ENCODE peak calls at places on chromosomes 2 and 18, in six cellular contexts. G is H1, Z is endothelial cell of umbilical vein, R is upper lobe of left lung, A is stomach, N is prostate gland. K is an unnamed sample.

GRCh38 chr2:1544478-1545069 is 131.3 kb downstream of the TPO start:
- DNase-seq in Z (no peak), G (no peak), R (no peak), N (no peak), A (no peak), K (no peak)

GRCh38 chr2:12501469-12502147 is 215.1 kb upstream of the TRIB2 start:
- DNase-seq in G (no peak), N (no peak), R (no peak), A (no peak), Z (peak), K (peak)

GRCh38 chr2:101038455-101039255 is 36.6 kb downstream of the RPL31 start:
- DNase-seq in G (no peak), A (no peak), Z (peak), R (no peak), N (no peak), K (no peak)

GRCh38 chr18:76443519-76444435 is 51.3 kb downstream of the ZNF516 start:
- DNase-seq in G (no peak), Z (no peak), N (no peak), R (no peak), A (no peak), K (no peak)

GRCh38 chr2:185473838-185474237 is 264.8 kb upstream of the FSIP2 start:
- DNase-seq in Z (no peak), G (no peak), A (no peak), R (peak), N (no peak), K (no peak)

GRCh38 chr2:105361132-105361889 is 24.0 kb downstream of the C2orf49 start:
- DNase-seq in N (no peak), Z (no peak), G (no peak), R (no peak), A (no peak), K (no peak)

GRCh38 chr18:51867767-51868166 is 472.2 kb upstream of the DCC start:
- DNase-seq in R (no peak), G (no peak), A (no peak), Z (peak), N (no peak), K (no peak)

GRCh38 chr2:185337033-185337432 is 401.6 kb upstream of the FSIP2 start:
- DNase-seq in G (no peak), R (no peak), Z (no peak), A (no peak), N (no peak), K (no peak)

GRCh38 chr2:35530615-35531135 is 824.9 kb upstream of the CRIM1 start:
- DNase-seq in Z (no peak), A (no peak), N (no peak), R (no peak), G (no peak), K (no peak)

GRCh38 chr2:215755651-215756350 is 257.6 kb downstream of the MREG start:
- DNase-seq in Z (no peak), A (no peak), R (no peak), N (no peak), G (no peak), K (no peak)

GRCh38 chr2:11493282-11493681 is 27.3 kb upstream of the E2F6 start:
- DNase-seq in A (no peak), N (no peak), Z (no peak), G (no peak), R (no peak), K (no peak)

GRCh38 chr2:10285578-10286198 is 17.0 kb upstream of the HPCAL1 start:
- DNase-seq in A (peak), N (peak), R (peak), G (no peak), Z (peak), K (no peak)

GRCh38 chr2:171794918-171795317 is 99.1 kb downstream of the SLC25A12 start:
- DNase-seq in N (no peak), G (no peak), R (no peak), A (no peak), Z (no peak), K (no peak)

GRCh38 chr18:79951545-79952456 is at the start of gene SLC66A2:
- DNase-seq in R (peak), N (peak), Z (peak), G (no peak), A (peak), K (peak)

GRCh38 chr2:239903210-239903609 is 121.9 kb downstream of the NDUFA10 start:
- DNase-seq in A (no peak), Z (no peak), R (no peak), N (no peak), G (no peak), K (no peak)

GRCh38 chr2:206211657-206212255 is 52.1 kb downstream of the EEF1B2 start:
- DNase-seq in G (no peak), R (no peak), A (no peak), Z (no peak), N (no peak), K (no peak)

GRCh38 chr2:192298664-192299063 is 103.9 kb upstream of the TMEFF2 start:
- DNase-seq in G (peak), N (no peak), A (no peak), R (no peak), Z (no peak), K (no peak)

GRCh38 chr2:98479959-98480524 is 35.4 kb downstream of the INPP4A start:
- DNase-seq in A (peak), R (no peak), G (no peak), Z (peak), N (peak), K (no peak)

GRCh38 chr18:36312806-36313395 is 15.4 kb downstream of the FHOD3 start:
- DNase-seq in A (no peak), N (no peak), Z (no peak), G (no peak), R (no peak), K (no peak)

GRCh38 chr18:48402953-48403352 is 6.2 kb downstream of the ZBTB7C start:
- DNase-seq in Z (no peak), N (no peak), R (no peak), G (no peak), A (no peak), K (no peak)

GRCh38 chr2:68231061-68231372 is 21.3 kb downstream of the PPP3R1 start:
- DNase-seq in R (no peak), Z (no peak), A (no peak), G (no peak), N (no peak), K (no peak)

GRCh38 chr2:112465373-112465772 is 16.6 kb upstream of the TTL start:
- DNase-seq in A (no peak), G (no peak), Z (peak), N (no peak), R (no peak), K (no peak)

GRCh38 chr18:53380063-53380639 is 844.3 kb downstream of the MBD2 start:
- DNase-seq in G (no peak), N (no peak), A (no peak), Z (peak), R (no peak), K (no peak)

GRCh38 chr2:68675470-68675869 is 32.1 kb downstream of the PROKR1 start:
- DNase-seq in N (no peak), G (no peak), A (no peak), Z (no peak), R (no peak), K (no peak)

GRCh38 chr2:156511112-156511511 is 74.9 kb downstream of the GPD2 start:
- DNase-seq in A (no peak), Z (no peak), N (no peak), R (no peak), G (no peak), K (no peak)

GRCh38 chr2:236291476-236291875 is 27.3 kb upstream of the ASB18 start:
- DNase-seq in R (no peak), G (no peak), A (no peak), Z (no peak), N (no peak), K (no peak)

GRCh38 chr18:26940744-26941398 is 75.4 kb upstream of the AQP4 start:
- DNase-seq in R (no peak), A (no peak), Z (no peak), G (no peak), N (no peak), K (no peak)

GRCh38 chr2:212109217-212109616 is 429.4 kb downstream of the ERBB4 start:
- DNase-seq in Z (no peak), N (no peak), R (no peak), G (no peak), A (no peak), K (no peak)

GRCh38 chr2:20633794-20634259 is 17.1 kb downstream of the HS1BP3 start:
- DNase-seq in R (peak), Z (peak), N (peak), A (peak), G (no peak), K (peak)

GRCh38 chr18:76968073-76968472 is 145.7 kb downstream of the ZNF236 start:
- DNase-seq in A (no peak), Z (no peak), G (peak), R (peak), N (no peak), K (no peak)

GRCh38 chr2:121387591-121388325 is 102.8 kb upstream of the TFCP2L1 start:
- DNase-seq in Z (no peak), R (no peak), N (no peak), G (no peak), A (no peak), K (no peak)

GRCh38 chr2:191635333-191636234 is 42.4 kb upstream of the NABP1 start:
- DNase-seq in N (no peak), R (no peak), G (no peak), Z (no peak), A (no peak), K (no peak)

GRCh38 chr2:98691307-98691706 is 39.6 kb downstream of the MGAT4A start:
- DNase-seq in G (no peak), A (no peak), R (no peak), N (no peak), Z (peak), K (no peak)

GRCh38 chr2:28356095-28356911 is 36.4 kb upstream of the FOSL2 start:
- DNase-seq in G (no peak), Z (peak), N (peak), A (peak), R (peak), K (no peak)

GRCh38 chr2:71299507-71299906 is 32.1 kb upstream of the ZNF638 start:
- DNase-seq in G (no peak), N (no peak), A (no peak), R (no peak), Z (peak), K (no peak)

GRCh38 chr2:55718165-55719008 is 24.7 kb upstream of the PNPT1 start:
- DNase-seq in G (peak), R (no peak), N (peak), Z (peak), A (peak), K (no peak)

GRCh38 chr2:10530607-10531239 is 82.6 kb upstream of the ODC1 start:
- DNase-seq in A (peak), N (no peak), G (no peak), Z (no peak), R (no peak), K (no peak)

GRCh38 chr2:201643216-201643651 is at the start of gene TMEM237:
- DNase-seq in G (no peak), A (peak), R (peak), Z (peak), N (peak), K (peak)

GRCh38 chr2:171529914-171530313 is 7.6 kb downstream of the CYBRD1 start:
- DNase-seq in A (no peak), G (no peak), Z (no peak), N (no peak), R (no peak), K (no peak)

GRCh38 chr2:95052804-95053535 is 27.5 kb downstream of the MAL start:
- DNase-seq in G (no peak), A (no peak), N (no peak), Z (no peak), R (no peak), K (no peak)

DNA sequence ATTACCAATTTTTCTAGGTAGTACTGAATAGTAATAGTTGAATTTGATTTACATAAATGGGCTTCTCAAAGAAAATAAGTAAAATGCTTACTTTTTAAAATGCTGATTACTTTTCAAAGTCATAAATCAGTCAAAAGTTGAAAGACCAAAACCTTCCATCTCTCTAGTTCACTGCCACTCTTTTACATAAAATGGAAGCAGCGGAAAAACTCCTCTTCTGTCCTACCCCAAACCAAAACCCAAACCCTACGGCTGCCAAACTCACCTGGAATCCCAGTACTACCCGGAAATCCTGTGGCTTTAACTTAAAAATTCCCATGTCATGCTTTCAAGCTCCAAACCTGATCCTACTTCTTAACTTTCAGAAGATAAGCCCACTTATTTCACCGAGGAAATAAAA is 81.2 kb upstream of the MAPRE2 start:
- DNase-seq in A (no peak), R (no peak), Z (no peak), G (no peak), N (no peak), K (no peak)
- TF ChIP-seq POLR2AphosphoS5 in A (no peak), R (no peak), Z (no peak), G (no peak), N (no peak), K (no peak)

GRCh38 chr2:41884718-41885117 is 163.1 kb upstream of the PKDCC start:
- DNase-seq in R (no peak), N (no peak), Z (no peak), A (no peak), G (no peak), K (no peak)

GRCh38 chr2:41886757-41887156 is 161.1 kb upstream of the PKDCC start:
- DNase-seq in A (no peak), N (no peak), G (no peak), R (no peak), Z (peak), K (no peak)

GRCh38 chr2:41880561-41881243 is 167.1 kb upstream of the PKDCC start:
- DNase-seq in G (no peak), R (no peak), Z (no peak), A (no peak), N (no peak), K (no peak)

GRCh38 chr2:41881249-41881648 is 166.6 kb upstream of the PKDCC start:
- DNase-seq in A (no peak), G (no peak), Z (no peak), R (no peak), N (no peak), K (no peak)

GRCh38 chr2:41886145-41886664 is 161.6 kb upstream of the PKDCC start:
- DNase-seq in N (no peak), Z (no peak), A (no peak), R (no peak), G (no peak), K (no peak)
- TF ChIP-seq POLR2AphosphoS5 in N (no peak), Z (no peak), A (no peak), R (no peak), G (no peak), K (no peak)

DNA sequence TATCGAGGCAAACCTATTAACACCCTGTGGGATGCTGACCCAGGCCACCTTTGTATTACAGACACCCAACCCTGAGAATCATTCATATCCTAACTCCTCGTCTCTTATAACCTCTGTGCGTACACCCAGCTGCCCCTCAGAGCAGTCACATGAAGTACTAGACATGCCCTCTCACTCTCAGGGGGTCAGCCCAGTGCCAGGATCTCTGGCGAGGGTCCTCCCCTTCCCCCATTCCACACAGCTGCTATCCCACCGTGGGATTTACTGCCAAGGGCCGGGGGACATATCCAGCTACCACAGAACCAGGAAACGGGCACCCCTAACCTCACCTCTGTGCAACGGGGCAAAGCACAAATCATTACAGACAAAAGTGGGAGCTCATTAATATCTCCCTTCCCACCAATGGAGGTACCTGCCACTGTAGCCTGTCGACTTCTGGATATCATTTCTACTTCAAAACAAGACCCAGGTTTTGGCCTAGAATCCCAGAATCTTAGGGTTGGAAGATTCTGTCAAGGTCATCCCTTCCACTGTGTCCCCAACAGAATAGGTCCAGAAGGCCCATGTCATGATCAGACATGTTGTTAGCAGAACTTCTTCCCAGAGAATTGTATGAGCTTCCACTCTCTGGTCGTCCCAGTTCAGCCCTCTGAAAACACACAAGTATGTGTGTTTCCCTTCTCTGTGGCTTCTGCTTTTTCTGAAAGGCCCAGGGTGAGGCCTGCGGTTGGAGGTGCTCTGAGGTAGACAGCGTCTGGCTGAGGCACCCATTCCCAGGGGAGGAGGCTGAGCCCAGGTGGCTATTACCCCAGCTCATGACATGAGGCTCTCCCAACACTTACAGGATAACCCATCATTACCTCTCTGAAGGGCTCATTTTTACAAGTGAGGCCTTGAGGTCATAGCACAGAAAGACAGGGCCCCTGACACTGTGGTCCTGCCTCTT is 1.7 kb downstream of the TMBIM1 start:
- DNase-seq in N (no peak), R (no peak), Z (no peak), G (no peak), A (no peak), K (peak)
- TF ChIP-seq POLR2AphosphoS5 in N (no peak), R (no peak), Z (no peak), G (no peak), A (peak), K (no peak)

GRCh38 chr2:226837787-226838603 is 2.1 kb downstream of the RHBDD1 start:
- DNase-seq in R (no peak), N (no peak), G (no peak), A (no peak), Z (no peak), K (no peak)
- TF ChIP-seq POLR2AphosphoS5 in R (no peak), N (no peak), G (no peak), A (no peak), Z (no peak), K (no peak)

DNA sequence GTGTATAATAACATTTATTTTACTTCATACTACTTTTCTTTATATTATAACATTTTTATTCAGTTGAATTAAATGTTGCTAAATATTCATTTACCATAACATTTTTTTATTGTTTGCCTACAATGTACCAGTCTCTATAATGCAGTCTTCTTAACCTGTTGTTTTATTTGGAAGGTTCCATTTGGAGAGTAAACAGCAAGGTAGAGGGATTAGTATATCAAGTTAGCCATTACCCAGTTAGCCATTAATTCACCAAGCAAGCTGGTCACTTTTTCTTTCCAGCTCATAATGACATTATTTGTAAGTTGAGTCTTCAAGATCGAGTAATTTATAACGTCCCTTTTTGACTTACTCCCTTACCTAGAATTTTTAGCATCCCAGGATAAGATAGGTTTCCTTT is 29.7 kb upstream of the NT5C1B start:
- DNase-seq in R (no peak), G (no peak), N (no peak), Z (no peak), A (no peak), K (no peak)
- TF ChIP-seq POLR2AphosphoS5 in R (no peak), G (no peak), N (no peak), Z (no peak), A (no peak), K (no peak)